ENCODE peak calls at places on chromosomes 1 and 21, in ten cellular contexts. Z, R, W, H, P, B, V, L, E and S are unnamed samples.

GRCh38 chr1:2152914-2153313 is 41.7 kb downstream of the FAAP20 start:
- DNase-seq in R (no peak), B (peak; percentile 33), V (no peak), W (no peak), L (no peak), P (no peak), H (no peak), E (no peak), Z (no peak), S (no peak)

GRCh38 chr1:156489166-156489934 is 11.2 kb downstream of the MEF2D start:
- DNase-seq in R (peak; percentile 61), L (no peak), Z (no peak), E (no peak), H (no peak), W (peak; percentile 99), B (no peak), P (peak; percentile 56), V (no peak), S (peak; percentile 68)

GRCh38 chr1:37940299-37940947 is 6.4 kb downstream of the INPP5B start:
- DNase-seq in Z (no peak), B (no peak), H (no peak), V (no peak), L (no peak), R (no peak), P (no peak), W (peak; percentile 64), E (no peak), S (no peak)

GRCh38 chr1:114208659-114209215 is 55.1 kb upstream of the SYT6 start:
- DNase-seq in R (no peak), Z (no peak), E (no peak), H (no peak), B (no peak), P (no peak), W (peak; percentile 45), V (no peak), L (no peak), S (no peak)

GRCh38 chr1:31154632-31155215 is 85.0 kb downstream of the NKAIN1 start:
- DNase-seq in V (peak; percentile 65), B (peak; percentile 95), L (peak; percentile 70), E (peak; percentile 55), W (peak; percentile 60), H (peak; percentile 65), R (peak; percentile 94), P (peak; percentile 72), Z (no peak), S (peak; percentile 94)

GRCh38 chr1:46407636-46408035 is 13.5 kb downstream of the FAAH start:
- DNase-seq in L (no peak), B (no peak), R (no peak), H (no peak), P (no peak), Z (no peak), E (no peak), W (no peak), V (no peak), S (no peak)

GRCh38 chr1:19044471-19044870 is 88.0 kb upstream of the IFFO2 start:
- DNase-seq in B (no peak), W (no peak), Z (no peak), V (no peak), R (no peak), P (no peak), H (no peak), L (no peak), E (no peak), S (no peak)

GRCh38 chr21:20999567-21000169 is 1.5 kb downstream of the NCAM2 start:
- DNase-seq in V (peak; percentile 59), L (peak; percentile 35), P (peak; percentile 74), Z (peak; percentile 24), B (peak; percentile 42), E (peak; percentile 50), H (no peak), W (peak; percentile 41), R (peak; percentile 72), S (peak; percentile 53)

GRCh38 chr1:52368383-52369172 is 2.6 kb upstream of the CC2D1B start:
- DNase-seq in H (no peak), R (peak; percentile 86), P (no peak), B (peak; percentile 92), W (peak; percentile 72), L (peak; percentile 48), V (no peak), E (no peak), Z (no peak), S (peak; percentile 82)

GRCh38 chr1:154759196-154759595 is 110.9 kb downstream of the KCNN3 start:
- DNase-seq in H (no peak), B (no peak), E (no peak), R (no peak), P (no peak), Z (no peak), V (no peak), W (no peak), L (no peak), S (no peak)

GRCh38 chr1:219755234-219755633 is 142.3 kb upstream of the ZC3H11B start:
- DNase-seq in H (no peak), B (no peak), R (no peak), P (no peak), L (no peak), V (no peak), W (no peak), E (no peak), Z (no peak), S (no peak)

GRCh38 chr1:232450626-232451025 is 179.3 kb downstream of the SIPA1L2 start:
- DNase-seq in Z (no peak), E (no peak), V (no peak), W (no peak), L (no peak), P (no peak), B (no peak), H (no peak), R (no peak), S (no peak)

GRCh38 chr1:99363531-99363930 is 99.2 kb downstream of the PLPPR4 start:
- DNase-seq in P (no peak), Z (no peak), H (no peak), E (no peak), R (no peak), L (no peak), W (no peak), B (no peak), V (no peak), S (no peak)

GRCh38 chr1:32755810-32756159 is 53.2 kb upstream of the SYNC start:
- DNase-seq in Z (no peak), V (no peak), P (no peak), L (no peak), E (no peak), W (no peak), H (no peak), B (no peak), R (no peak), S (no peak)